ENCODE peak calls at places on chromosomes 6 and 20, in four cellular contexts. Y is body of pancreas, M is tibial artery, C is adipocyte. X is an unnamed sample.

GRCh38 chr20:10651227-10651990 is 22.4 kb downstream of the JAG1 start:
- DNase-seq in M (peak), C (no peak), Y (no peak), X (no peak)

GRCh38 chr20:7285918-7286556 is 518.6 kb downstream of the BMP2 start:
- DNase-seq in Y (peak), M (peak), C (peak), X (peak)

GRCh38 chr20:34907616-34908469 is 31.4 kb downstream of the ACSS2 start:
- DNase-seq in M (peak), Y (peak), C (peak), X (peak)

GRCh38 chr6:42974919-42975505 is 4.0 kb downstream of the PEX6 start:
- DNase-seq in M (no peak), Y (no peak), C (no peak), X (no peak)

GRCh38 chr20:36082516-36082915 is 72.0 kb upstream of the EPB41L1 start:
- DNase-seq in M (no peak), C (no peak), Y (no peak), X (no peak)

GRCh38 chr20:56733967-56734366 is 104.9 kb downstream of the TFAP2C start:
- DNase-seq in C (no peak), M (no peak), Y (no peak), X (no peak)

GRCh38 chr6:25127433-25127832 is 151.7 kb upstream of the CARMIL1 start:
- DNase-seq in M (no peak), Y (no peak), C (no peak), X (no peak)

GRCh38 chr20:43863821-43864544 is 50.7 kb upstream of the TOX2 start:
- DNase-seq in C (no peak), Y (no peak), M (no peak), X (peak)

GRCh38 chr6:117317261-117317660 is 51.9 kb downstream of the VGLL2 start:
- DNase-seq in M (no peak), Y (no peak), C (peak), X (peak)

GRCh38 chr20:44780226-44780625 is 30.1 kb downstream of the RIMS4 start:
- DNase-seq in M (no peak), C (peak), Y (no peak), X (peak)

GRCh38 chr6:106767271-106767670 is 137.9 kb downstream of the QRSL1 start:
- DNase-seq in M (no peak), Y (no peak), C (no peak), X (no peak)

GRCh38 chr6:89242574-89243330 is 25.6 kb upstream of the GABRR1 start:
- DNase-seq in M (no peak), C (peak), Y (no peak), X (peak)

GRCh38 chr6:164164921-164165320 is 750.4 kb downstream of the QKI start:
- DNase-seq in M (no peak), Y (no peak), C (no peak), X (no peak)

GRCh38 chr20:17935186-17935585 is 33.4 kb downstream of the SNX5 start:
- DNase-seq in M (no peak), C (no peak), Y (no peak), X (no peak)

GRCh38 chr6:7126759-7127158 is 19.0 kb downstream of the RREB1 start:
- DNase-seq in M (no peak), Y (no peak), C (no peak), X (no peak)

GRCh38 chr6:26553264-26553738 is 15.1 kb downstream of the HMGN4 start:
- DNase-seq in C (peak), Y (peak), M (peak), X (peak)

GRCh38 chr6:84089552-84089951 is 56.0 kb downstream of the MRAP2 start:
- DNase-seq in C (no peak), M (no peak), Y (no peak), X (no peak)

GRCh38 chr20:58558483-58559367 is 43.5 kb upstream of the APCDD1L start:
- DNase-seq in Y (no peak), C (no peak), M (no peak), X (no peak)

GRCh38 chr6:160167547-160168391 is 46.2 kb downstream of the SLC22A1 start:
- DNase-seq in C (no peak), M (no peak), Y (no peak), X (no peak)

GRCh38 chr6:148530394-148530923 is 187.8 kb downstream of the SASH1 start:
- DNase-seq in M (no peak), C (peak), Y (no peak), X (peak)

GRCh38 chr6:2766767-2767314 is 1.6 kb downstream of the WRNIP1 start:
- DNase-seq in Y (no peak), M (no peak), C (peak), X (peak)

GRCh38 chr6:17574871-17575560 is 25.1 kb upstream of the FAM8A1 start:
- DNase-seq in C (peak), Y (no peak), M (no peak), X (peak)

GRCh38 chr6:34934516-34934915 is 45.5 kb downstream of the ANKS1A start:
- DNase-seq in C (no peak), Y (peak), M (peak), X (peak)

GRCh38 chr20:46132705-46133120 is 14.6 kb downstream of the CD40 start:
- DNase-seq in Y (peak), C (peak), M (peak), X (peak)

GRCh38 chr20:22815584-22815983 is 219.5 kb upstream of the SSTR4 start:
- DNase-seq in M (no peak), C (no peak), Y (no peak), X (no peak)

GRCh38 chr20:4059631-4060030 is 44.3 kb upstream of the RNF24 start:
- DNase-seq in C (no peak), M (no peak), Y (no peak), X (no peak)

GRCh38 chr6:27772261-27773001 is 139.8 kb downstream of the OR2B2 start:
- DNase-seq in Y (peak), M (peak), C (peak), X (peak)
- H3K4me3 ChIP-seq in Y (no peak), M (no peak), C (no peak), X (no peak)

GRCh38 chr6:52667572-52667971 is 3.3 kb upstream of the TMEM14A start:
- DNase-seq in M (no peak), Y (no peak), C (no peak), X (no peak)
- H3K4me3 ChIP-seq in M (no peak), Y (no peak), C (no peak), X (no peak)

GRCh38 chr6:77036400-77036799 is 426.9 kb downstream of the HTR1B start:
- DNase-seq in M (no peak), Y (no peak), C (peak), X (no peak)

GRCh38 chr6:77030929-77031674 is 432.2 kb downstream of the HTR1B start:
- DNase-seq in C (no peak), Y (no peak), M (no peak), X (no peak)

GRCh38 chr6:77037439-77037838 is 425.9 kb downstream of the HTR1B start:
- DNase-seq in M (no peak), Y (no peak), C (no peak), X (no peak)

GRCh38 chr6:77038801-77039200 is 424.5 kb downstream of the HTR1B start:
- DNase-seq in C (peak), M (no peak), Y (no peak), X (peak)

DNA sequence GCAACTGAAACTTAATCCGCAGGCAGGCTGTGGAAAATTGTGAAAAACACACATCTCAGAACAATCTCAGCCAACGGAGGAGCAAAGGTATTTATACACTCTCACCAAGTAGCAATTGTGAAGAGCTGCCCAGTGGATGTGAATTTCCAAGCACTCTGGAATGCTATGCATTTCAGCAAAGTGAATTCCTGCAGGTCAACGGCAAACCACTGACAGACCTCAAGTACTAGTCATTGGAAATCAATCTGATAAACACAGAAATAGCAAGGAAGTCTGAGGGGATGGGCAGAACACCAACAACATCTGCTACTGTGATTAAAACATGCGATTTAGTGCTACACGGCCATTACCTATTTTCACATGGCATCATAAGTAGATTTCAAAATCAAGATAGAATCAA is 429.1 kb downstream of the HTR1B start:
- DNase-seq in Y (no peak), C (peak), M (no peak), X (peak)
- H3K4me3 ChIP-seq in Y (no peak), C (no peak), M (no peak), X (no peak)

GRCh38 chr6:44456966-44457292 is 69.4 kb downstream of the CDC5L start:
- DNase-seq in M (no peak), Y (no peak), C (no peak), X (no peak)
- H3K4me3 ChIP-seq in M (no peak), Y (no peak), C (peak), X (no peak)

GRCh38 chr6:108464506-108465084 is 96.1 kb upstream of the FOXO3 start:
- DNase-seq in C (no peak), Y (no peak), M (no peak), X (peak)
- H3K4me3 ChIP-seq in C (no peak), Y (no peak), M (no peak), X (no peak)

DNA sequence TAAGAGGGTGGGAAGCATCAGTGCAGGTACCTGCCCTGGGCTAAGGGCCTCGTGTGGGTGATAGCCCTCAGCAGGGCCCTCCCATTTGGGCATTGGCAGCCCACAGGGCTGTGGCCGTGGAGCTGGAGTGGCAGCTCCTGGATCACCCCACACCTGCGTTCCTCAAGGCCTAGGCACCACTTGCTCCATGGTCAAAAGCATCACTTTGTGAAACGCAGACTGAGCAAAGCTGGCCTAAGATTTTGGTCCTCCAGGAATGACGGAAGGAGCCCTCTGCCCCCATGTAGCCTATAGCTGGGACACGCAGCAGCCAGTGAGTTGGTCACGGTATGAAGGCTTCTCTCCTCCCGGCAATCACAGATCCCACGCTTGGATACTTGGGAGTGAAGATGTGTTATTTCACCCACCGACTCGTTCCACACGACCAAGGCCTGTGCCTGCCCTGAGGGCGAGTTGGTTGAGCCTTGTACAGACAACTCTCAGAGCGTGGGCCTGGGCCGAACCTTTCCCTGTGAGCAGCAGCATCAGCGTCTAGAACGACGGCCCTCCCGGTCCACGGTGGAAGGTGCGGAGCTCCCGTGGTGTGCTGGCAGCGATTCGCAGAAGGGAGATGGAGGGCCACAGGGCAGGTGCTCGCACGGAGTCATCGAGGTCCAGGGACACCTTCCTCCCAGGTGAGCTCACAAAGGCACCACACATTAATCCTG is 39.7 kb downstream of the THBS2 start:
- DNase-seq in M (no peak), Y (no peak), C (no peak), X (no peak)
- H3K4me3 ChIP-seq in M (no peak), Y (no peak), C (peak), X (no peak)

GRCh38 chr6:81751388-81752083 is 945 bp downstream of the TENT5A start:
- DNase-seq in M (peak), C (peak), Y (peak), X (peak)
- H3K4me3 ChIP-seq in M (peak), C (peak), Y (peak), X (peak)

DNA sequence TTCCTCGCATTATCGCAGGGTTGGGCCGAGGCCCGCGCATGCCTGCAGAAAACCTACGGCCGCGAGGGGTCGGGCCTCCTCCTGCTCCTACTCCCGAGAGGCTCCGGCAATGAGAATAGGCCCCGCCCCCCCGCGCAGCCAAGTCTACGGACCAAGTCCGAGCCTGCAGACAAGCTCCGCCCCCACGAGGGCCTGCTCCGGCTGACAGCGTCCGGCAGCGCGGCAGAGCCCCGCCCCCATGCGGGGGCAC is 3.1 kb upstream of the GPSM3 start:
- DNase-seq in Y (peak), C (peak), M (peak), X (peak)
- H3K4me3 ChIP-seq in Y (no peak), C (peak), M (peak), X (peak)

GRCh38 chr6:55282145-55282544 is 45.1 kb upstream of the GFRAL start:
- DNase-seq in Y (no peak), M (no peak), C (no peak), X (no peak)

GRCh38 chr6:55277628-55278003 is 49.7 kb upstream of the GFRAL start:
- DNase-seq in C (no peak), Y (no peak), M (no peak), X (no peak)

GRCh38 chr6:55281215-55281614 is 46.1 kb upstream of the GFRAL start:
- DNase-seq in Y (no peak), C (no peak), M (no peak), X (no peak)

DNA sequence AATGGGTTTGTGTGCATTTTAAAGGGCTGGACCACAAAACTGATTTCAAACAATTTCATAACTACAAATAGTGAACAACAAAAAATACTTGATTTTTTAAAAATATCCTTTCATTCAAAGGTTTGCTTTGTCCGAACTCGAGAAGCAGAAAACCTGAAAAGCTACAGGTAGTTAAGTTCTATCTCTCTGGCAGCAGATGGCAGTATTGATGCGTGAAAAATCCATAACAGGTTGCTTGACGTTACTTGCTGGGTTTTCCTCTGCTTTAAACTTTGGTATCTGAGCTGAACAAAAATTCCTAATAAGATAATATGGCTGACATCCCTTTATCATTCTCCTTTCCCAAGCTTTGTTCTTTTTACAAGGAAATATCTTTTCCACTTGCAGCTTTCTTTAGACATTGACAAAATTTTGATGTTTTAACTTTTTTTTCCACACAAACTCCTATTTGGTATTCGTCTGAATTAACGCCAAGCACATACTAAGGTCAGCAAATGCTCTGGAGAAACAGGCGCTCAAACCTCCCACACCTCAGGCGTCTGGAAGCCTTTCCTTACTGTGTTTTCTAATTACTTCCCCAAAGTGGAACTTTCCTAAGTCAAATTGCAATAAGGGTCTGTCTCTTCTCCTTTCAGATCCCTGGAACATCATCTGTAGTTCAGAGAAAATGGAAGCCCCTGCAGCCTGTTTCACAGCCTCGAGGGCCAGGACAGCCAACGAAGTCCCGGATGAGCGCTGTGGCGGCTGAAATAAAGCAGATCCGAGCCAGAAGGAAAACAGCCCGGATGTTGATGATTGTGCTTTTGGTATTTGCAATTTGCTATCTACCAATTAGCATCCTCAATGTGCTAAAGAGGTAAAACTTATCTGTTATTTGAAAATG is 50.3 kb upstream of the GFRAL start:
- DNase-seq in C (peak), M (no peak), Y (peak), X (peak)
- H3K4me3 ChIP-seq in C (peak), M (no peak), Y (no peak), X (no peak)

X was measured in fibroblast of the aortic adventitia.